ENCODE peak calls at places on chromosomes 5 and 9, in ten cellular contexts. U is dorsolateral prefrontal cortex, J is heart right ventricle, X is lung, O is HCT116, Q is brain microvascular endothelial cell, L is mucosa of descending colon, S is right cardiac atrium, Z is GM12864, I is NB4. G is an unnamed sample.

GRCh38 chr9:122340161-122340560 is 30.7 kb upstream of the PTGS1 start:
- DNase-seq in I (no peak), J (no peak), X (no peak), O (no peak), Z (no peak), L (no peak), S (no peak), U (no peak), Q (no peak), G (no peak)

GRCh38 chr5:128135286-128135685 is 51.7 kb downstream of the SLC12A2 start:
- DNase-seq in O (no peak), I (no peak), U (no peak), Q (no peak), S (no peak), L (no peak), J (no peak), Z (no peak), X (no peak), G (no peak)

GRCh38 chr9:6680797-6681146 is 35.2 kb upstream of the GLDC start:
- DNase-seq in X (peak; percentile 69), I (peak; percentile 95), Q (no peak), J (peak; percentile 68), U (peak; percentile 66), Z (peak; percentile 55), S (peak; percentile 86), O (no peak), L (no peak), G (peak; percentile 58)

GRCh38 chr5:64811050-64811640 is 42.4 kb downstream of the CWC27 start:
- DNase-seq in Q (peak; percentile 62), X (no peak), L (no peak), U (no peak), J (no peak), Z (peak; percentile 30), I (peak; percentile 54), S (no peak), O (peak; percentile 37), G (no peak)

GRCh38 chr5:12672141-12672540 is 767.9 kb upstream of the CTNND2 start:
- DNase-seq in Q (no peak), S (no peak), L (no peak), O (no peak), Z (no peak), I (no peak), J (no peak), U (no peak), X (no peak), G (no peak)

GRCh38 chr5:73488806-73489205 is 9.4 kb upstream of the BTF3 start:
- DNase-seq in J (no peak), Z (no peak), O (no peak), L (no peak), S (no peak), Q (no peak), I (no peak), U (no peak), X (no peak), G (no peak)

GRCh38 chr5:76819851-76820280 is 1.0 kb downstream of the F2RL1 start:
- DNase-seq in J (peak; percentile 22), Q (no peak), S (peak; percentile 65), U (no peak), O (no peak), I (no peak), X (no peak), L (peak; percentile 69), Z (no peak), G (peak; percentile 18)

GRCh38 chr5:143957455-143957854 is 145.5 kb downstream of the HMHB1 start:
- DNase-seq in X (no peak), O (no peak), J (no peak), U (no peak), L (no peak), Z (no peak), Q (no peak), S (no peak), I (no peak), G (no peak)

GRCh38 chr9:93711002-93711401 is 134.6 kb downstream of the PHF2 start:
- DNase-seq in X (no peak), U (no peak), Z (no peak), S (no peak), O (no peak), J (no peak), L (no peak), I (no peak), Q (no peak), G (no peak)

GRCh38 chr9:110753734-110754231 is 85.2 kb downstream of the MUSK start:
- DNase-seq in L (no peak), J (no peak), O (no peak), Q (no peak), U (no peak), S (no peak), X (no peak), I (no peak), Z (no peak), G (no peak)

GRCh38 chr9:125749287-125749935 is 2.2 kb downstream of the PBX3 start:
- DNase-seq in Q (no peak), X (no peak), U (no peak), Z (no peak), L (no peak), S (no peak), O (no peak), J (no peak), I (no peak), G (no peak)

GRCh38 chr9:129483467-129484324 is 137.2 kb downstream of the C9orf50 start:
- DNase-seq in Q (peak; percentile 87), S (peak; percentile 95), I (peak; percentile 31), X (peak; percentile 87), O (peak; percentile 72), Z (no peak), U (peak; percentile 75), J (peak; percentile 83), L (peak; percentile 79), G (peak; percentile 90)

DNA sequence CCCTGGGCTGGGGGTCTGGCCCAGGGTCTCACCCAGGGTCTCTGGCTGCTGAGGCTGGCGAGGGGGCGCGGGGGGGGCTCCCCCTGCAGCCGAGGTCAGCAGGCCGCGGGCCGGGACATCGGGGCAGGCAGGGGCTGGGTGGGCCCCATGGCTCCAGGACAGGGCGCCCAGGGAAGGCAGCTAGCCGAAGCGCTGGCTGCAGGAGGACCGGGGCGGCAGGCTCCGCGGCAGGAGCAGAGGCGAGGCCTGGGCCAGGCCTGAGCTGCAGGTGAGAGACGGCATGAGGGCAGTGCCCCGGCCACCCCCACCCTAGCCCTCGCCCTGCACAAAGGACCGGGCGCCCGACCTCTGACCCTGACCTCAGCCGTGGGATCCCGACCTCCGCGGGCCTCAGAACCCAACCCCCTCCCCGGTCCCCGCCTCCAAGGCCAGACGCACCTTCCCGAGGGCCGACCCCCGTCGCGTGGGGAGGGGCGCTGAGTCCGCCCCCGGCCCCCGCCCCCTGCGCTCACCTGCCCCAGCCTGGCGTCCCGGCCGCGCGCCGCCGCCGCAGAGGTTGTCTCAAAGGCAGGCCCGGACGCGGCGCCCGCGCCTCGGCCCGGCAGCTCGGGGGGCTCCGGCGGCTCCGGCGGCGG is 446 bp downstream of the RNF208 start:
- DNase-seq in X (no peak), O (no peak), U (no peak), J (no peak), I (no peak), Z (no peak), L (peak; percentile 68), Q (no peak), S (peak; percentile 71), G (no peak)
- H3K4me3 ChIP-seq in X (no peak overlapping the region), O (peak overlapping the region; percentile 60), U (peak overlapping the region; percentile 20), J (peak overlapping the region; percentile 52), I (no peak overlapping the region), Z (peak overlapping the region; percentile 61), L (no peak overlapping the region), Q (no peak overlapping the region), S (peak overlapping the region; percentile 61), G (peak overlapping the region; percentile 68)

DNA sequence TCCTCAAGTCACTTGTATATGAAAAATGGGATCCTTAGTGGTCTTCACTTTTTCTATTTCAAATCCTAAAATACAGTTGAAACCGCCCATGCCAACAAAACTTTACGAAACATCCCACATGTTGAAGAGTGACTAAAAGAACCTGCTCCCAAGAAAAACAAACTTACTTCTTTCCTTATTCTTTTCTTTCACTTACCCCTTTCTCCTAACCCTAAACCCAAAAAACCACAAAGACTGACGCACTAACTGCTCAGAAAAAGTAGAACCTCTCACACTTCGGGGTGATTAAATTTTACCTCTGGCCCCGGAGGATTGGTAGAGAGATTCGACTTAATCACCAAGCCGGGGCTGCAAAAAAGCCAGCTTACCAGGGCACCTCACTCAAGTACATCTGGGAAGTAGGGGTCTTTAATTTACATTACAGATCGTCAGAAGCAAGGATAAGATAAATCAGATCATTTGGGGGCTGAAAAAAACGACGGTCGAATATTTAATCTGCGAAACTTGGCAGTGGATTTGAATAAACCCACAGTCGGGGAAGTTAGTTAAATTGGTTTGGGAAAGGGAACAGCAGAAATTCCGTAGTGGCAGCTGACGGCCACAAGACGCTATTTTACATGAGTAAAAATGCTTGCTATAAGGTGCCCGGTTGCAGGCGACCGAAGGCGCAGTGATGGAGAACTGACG is 1.3 kb downstream of the CDO1 start:
- DNase-seq in X (no peak), Q (no peak), L (no peak), O (no peak), Z (no peak), U (no peak), S (no peak), J (no peak), I (no peak), G (no peak)
- H3K4me3 ChIP-seq in X (no peak overlapping the region), Q (peak overlapping the region; percentile 73), L (no peak overlapping the region), O (no peak overlapping the region), Z (no peak overlapping the region), U (peak overlapping the region; percentile 56), S (peak overlapping the region; percentile 46), J (peak overlapping the region; percentile 67), I (no peak overlapping the region), G (peak overlapping the region; percentile 73)

DNA sequence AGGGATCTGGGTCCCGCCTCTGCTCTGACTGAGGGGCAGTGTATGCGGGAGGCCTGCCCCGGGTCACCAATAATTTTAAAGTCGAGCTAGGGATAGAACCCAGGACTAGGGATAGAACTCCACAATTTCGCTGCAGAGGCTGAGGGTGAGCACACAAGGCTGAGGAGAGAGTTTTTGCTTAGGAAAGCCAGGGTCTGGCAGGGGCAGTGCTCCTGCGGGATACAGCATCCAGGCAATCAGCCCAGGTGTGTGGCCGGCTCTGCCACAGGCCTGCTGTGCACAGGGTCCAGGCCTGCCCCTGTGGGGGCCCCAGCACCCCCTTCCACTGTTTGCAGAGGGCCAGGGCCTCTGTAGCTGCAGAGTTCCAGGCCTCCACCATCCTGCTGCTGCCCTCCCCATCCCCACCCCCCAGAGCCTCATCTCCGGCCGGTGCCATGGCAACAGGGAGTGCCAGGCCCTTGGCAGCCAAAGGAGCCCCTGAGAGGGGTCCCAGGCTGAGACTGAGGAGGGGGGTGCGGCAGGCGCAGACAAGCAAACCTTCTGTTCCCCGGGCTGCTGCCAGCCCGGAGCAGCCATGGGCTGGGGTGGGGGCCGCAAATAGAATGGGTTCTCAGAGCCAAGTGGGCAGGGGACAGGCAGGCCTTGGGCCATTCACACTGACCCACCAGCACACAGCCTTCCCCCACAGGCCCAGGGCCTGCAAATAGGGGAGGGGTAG is 8.6 kb downstream of the PDGFRB start:
- DNase-seq in S (no peak), U (peak; percentile 54), X (no peak), L (no peak), Z (no peak), Q (no peak), I (no peak), O (no peak), J (peak; percentile 14), G (no peak)
- H3K4me3 ChIP-seq in S (no peak overlapping the region), U (no peak overlapping the region), X (no peak overlapping the region), L (no peak overlapping the region), Z (no peak overlapping the region), Q (no peak overlapping the region), I (no peak overlapping the region), O (no peak overlapping the region), J (peak overlapping the region; percentile 67), G (peak overlapping the region; percentile 69)

DNA sequence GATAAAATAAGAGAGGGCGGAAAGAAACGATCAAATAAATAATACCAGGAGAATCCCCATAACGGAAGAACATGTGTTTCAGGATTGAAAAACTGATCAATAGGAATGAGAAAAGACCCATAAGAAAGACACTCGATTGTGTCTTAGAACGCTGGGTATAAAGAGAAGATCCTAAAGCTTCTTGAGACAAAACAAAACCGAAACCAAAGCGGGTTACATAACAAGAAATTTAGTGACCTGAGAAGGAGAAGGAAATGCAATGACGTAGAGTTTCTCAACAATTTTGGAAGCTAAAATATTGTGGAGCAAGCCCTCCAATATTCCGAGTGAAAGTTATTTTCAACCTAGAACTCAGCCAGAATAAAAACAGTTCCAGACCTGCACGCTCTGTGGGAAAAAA is 81.8 kb upstream of the FREM1 start:
- DNase-seq in J (no peak), I (peak; percentile 83), U (no peak), Q (no peak), O (no peak), S (no peak), L (no peak), X (no peak), Z (no peak), G (no peak)
- H3K4me3 ChIP-seq in J (no peak overlapping the region), I (peak overlapping the region; percentile 61), U (no peak overlapping the region), Q (no peak overlapping the region), O (no peak overlapping the region), S (peak overlapping the region; percentile 85), L (no peak overlapping the region), X (no peak overlapping the region), Z (no peak overlapping the region), G (peak overlapping the region; percentile 70)